ENCODE peak calls at places on chromosomes 11 and 22, in six cellular contexts. W is prostate gland, I is heart left ventricle, D is Peyer's patch, Y is IMR-90, P is ovary. Q is an unnamed sample.

GRCh38 chr11:77090373-77091111 is 12.1 kb upstream of the OMP start:
- DNase-seq in W (no peak), I (no peak), D (no peak), Y (no peak), P (no peak), Q (peak; percentile 29)

GRCh38 chr22:38305481-38306448 is 11.5 kb downstream of the CSNK1E start:
- DNase-seq in W (no peak), I (no peak), D (peak; percentile 64), Y (peak; percentile 54), P (no peak), Q (no peak)

GRCh38 chr11:2575611-2576051 is 124.2 kb downstream of the KCNQ1OT1 start:
- DNase-seq in W (no peak), I (no peak), D (no peak), Y (no peak), P (no peak), Q (peak; percentile 32)

GRCh38 chr11:45832835-45833446 is 14.3 kb upstream of the CRY2 start:
- DNase-seq in W (no peak), I (no peak), D (no peak), Y (no peak), P (no peak), Q (no peak)

GRCh38 chr22:30261134-30261533 is 5.5 kb downstream of the OSM start:
- DNase-seq in W (no peak), I (no peak), D (no peak), Y (no peak), P (no peak), Q (no peak)

GRCh38 chr22:19720150-19720827 is 3.0 kb upstream of the GP1BB start:
- DNase-seq in W (no peak), I (no peak), D (no peak), Y (no peak), P (no peak), Q (no peak)

GRCh38 chr22:32237905-32238304 is 17.2 kb downstream of the SLC5A4 start:
- DNase-seq in W (no peak), I (no peak), D (no peak), Y (no peak), P (no peak), Q (no peak)

GRCh38 chr11:69333906-69334305 is 40.0 kb downstream of the MYEOV start:
- DNase-seq in W (no peak), I (no peak), D (no peak), Y (peak; percentile 34), P (no peak), Q (peak; percentile 11)

GRCh38 chr11:57203359-57203758 is 21.6 kb downstream of the LRRC55 start:
- DNase-seq in W (no peak), I (peak; percentile 88), D (no peak), Y (peak; percentile 48), P (no peak), Q (no peak)

GRCh38 chr11:57787920-57788716 is 26.5 kb downstream of the CTNND1 start:
- DNase-seq in W (peak; percentile 82), I (peak; percentile 23), D (no peak), Y (no peak), P (no peak), Q (peak; percentile 35)

GRCh38 chr11:34198523-34198922 is 93.1 kb downstream of the NAT10 start:
- DNase-seq in W (no peak), I (no peak), D (no peak), Y (peak; percentile 32), P (no peak), Q (no peak)

GRCh38 chr11:117528061-117528780 is 200.6 kb downstream of the CEP164 start:
- DNase-seq in W (no peak), I (no peak), D (no peak), Y (no peak), P (no peak), Q (no peak)

GRCh38 chr11:34490304-34490703 is 23.3 kb downstream of the ELF5 start:
- DNase-seq in W (no peak), I (no peak), D (no peak), Y (no peak), P (no peak), Q (no peak)

GRCh38 chr11:118621898-118622375 is 14.5 kb downstream of the PHLDB1 start:
- DNase-seq in W (no peak), I (no peak), D (no peak), Y (no peak), P (no peak), Q (no peak)

GRCh38 chr11:118621071-118621815 is 13.8 kb downstream of the PHLDB1 start:
- DNase-seq in W (peak; percentile 84), I (peak; percentile 92), D (peak; percentile 38), Y (peak; percentile 86), P (peak; percentile 94), Q (peak; percentile 73)

GRCh38 chr11:118623291-118623655 is 15.9 kb downstream of the PHLDB1 start:
- DNase-seq in W (peak; percentile 74), I (no peak), D (no peak), Y (peak; percentile 54), P (no peak), Q (no peak)

GRCh38 chr11:118620529-118621070 is 13.2 kb downstream of the PHLDB1 start:
- DNase-seq in W (no peak), I (peak; percentile 63), D (no peak), Y (no peak), P (no peak), Q (no peak)

DNA sequence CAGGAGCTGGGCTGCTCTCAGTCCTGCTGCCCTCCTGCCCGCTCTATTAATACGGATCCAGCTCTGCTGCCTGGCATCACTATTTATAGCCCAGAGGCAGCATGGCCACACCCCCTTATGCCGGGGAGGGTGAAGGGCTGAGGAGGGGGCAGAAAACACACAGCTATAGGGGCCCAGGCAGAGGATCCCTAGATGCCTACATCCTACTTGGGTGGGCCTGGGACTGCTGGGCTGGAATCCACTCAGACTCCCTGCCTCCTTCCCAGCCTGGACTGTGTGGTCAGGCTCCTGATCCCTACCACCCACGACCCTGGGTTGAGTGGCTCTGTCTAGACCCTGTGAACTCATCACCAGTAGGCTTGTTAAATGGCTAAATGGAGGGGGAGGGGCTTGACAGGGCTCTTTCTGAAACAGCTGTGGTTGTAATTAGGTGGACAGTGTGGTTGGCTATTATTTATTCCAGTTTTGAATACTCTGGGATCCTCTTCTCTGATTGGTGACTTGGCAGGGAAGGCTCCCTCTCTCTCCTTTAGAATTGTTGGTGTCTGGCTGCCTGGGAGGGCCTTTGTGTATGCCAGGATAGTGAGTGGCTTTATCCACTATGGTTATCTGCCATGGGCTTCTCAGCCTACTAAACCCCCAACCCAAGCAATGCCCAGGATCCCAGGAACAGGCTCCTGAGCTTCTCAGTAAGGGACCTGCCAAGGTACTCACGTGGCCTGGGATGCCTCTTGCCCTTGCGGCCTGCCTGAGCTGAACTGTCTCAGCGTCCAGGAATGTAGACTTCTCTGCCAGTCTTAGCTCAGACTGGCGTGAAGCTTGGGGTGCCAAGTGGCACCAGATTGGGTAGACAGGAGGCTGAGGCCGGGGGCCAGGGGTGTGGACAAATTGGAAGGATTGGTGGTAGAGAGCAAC is 15.2 kb downstream of the PHLDB1 start:
- DNase-seq in W (peak; percentile 77), I (peak; percentile 68), D (no peak), Y (peak; percentile 69), P (no peak), Q (no peak)
- TF ChIP-seq POLR2A in W (no peak), I (no peak), D (no peak), Y (peak; percentile 95), P (no peak), Q (no peak)

DNA sequence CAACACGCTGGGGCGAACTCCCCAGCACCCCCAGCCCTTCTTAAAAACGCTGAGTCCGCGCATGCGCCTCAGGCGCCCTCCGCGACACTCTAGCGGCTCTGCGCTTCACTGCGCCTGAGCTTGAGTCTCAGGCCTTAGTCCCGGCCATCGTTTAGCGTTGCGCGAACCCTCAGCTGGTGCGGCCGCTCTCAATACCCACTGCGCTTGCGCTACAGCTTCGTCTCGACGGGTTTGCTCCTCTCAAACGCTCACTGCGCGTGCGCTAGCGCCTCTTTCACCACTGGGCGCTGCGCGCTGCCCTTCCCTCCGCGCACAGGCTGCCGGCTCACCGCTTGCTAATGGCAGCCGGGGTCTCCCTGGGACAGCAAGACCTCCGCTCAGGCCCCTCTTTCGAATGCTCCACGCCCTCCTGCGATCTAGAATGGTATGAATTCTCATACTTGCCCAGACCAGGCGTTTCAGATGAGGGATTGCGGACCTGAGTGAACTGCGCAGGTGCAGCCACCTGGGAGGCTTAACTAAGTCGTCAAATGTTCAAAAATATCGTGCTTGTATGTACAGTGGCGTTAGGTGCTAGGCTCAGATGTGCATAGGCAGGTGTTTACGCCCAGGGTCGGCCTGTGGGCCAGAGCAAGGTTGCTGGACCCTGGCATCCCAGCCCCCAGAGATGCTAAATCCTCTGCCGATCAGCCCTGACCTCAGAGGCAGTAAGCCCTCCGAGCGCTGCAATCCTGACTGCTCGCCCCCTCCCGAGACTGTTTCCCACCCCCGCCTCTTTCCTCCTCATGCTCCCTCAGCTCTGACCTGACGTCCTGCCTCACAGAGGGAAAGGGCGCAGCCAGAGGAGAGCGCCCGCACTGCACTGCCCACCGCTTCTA is at the start of gene SLC2A11:
- DNase-seq in W (peak; percentile 95), I (peak; percentile 95), D (peak; percentile 95), Y (peak; percentile 97), P (peak; percentile 95), Q (peak; percentile 98)
- TF ChIP-seq CTCF in W (peak; percentile 53), I (no peak), D (no peak), Y (peak; percentile 31), P (peak; percentile 52), Q (no peak)

GRCh38 chr11:75140269-75141138 is 10.4 kb upstream of the SLCO2B1 start:
- DNase-seq in W (peak; percentile 29), I (peak; percentile 63), D (peak; percentile 74), Y (peak; percentile 11), P (peak; percentile 62), Q (peak; percentile 77)

GRCh38 chr11:75144716-75145014 is 6.2 kb upstream of the SLCO2B1 start:
- DNase-seq in W (no peak), I (no peak), D (no peak), Y (no peak), P (no peak), Q (no peak)

GRCh38 chr11:75141166-75141565 is 9.7 kb upstream of the SLCO2B1 start:
- DNase-seq in W (no peak), I (no peak), D (no peak), Y (no peak), P (no peak), Q (peak; percentile 31)

GRCh38 chr11:75143420-75143731 is 7.5 kb upstream of the SLCO2B1 start:
- DNase-seq in W (no peak), I (no peak), D (no peak), Y (no peak), P (no peak), Q (no peak)

GRCh38 chr11:75142714-75143419 is 8.0 kb upstream of the SLCO2B1 start:
- DNase-seq in W (no peak), I (peak; percentile 81), D (peak; percentile 74), Y (peak; percentile 95), P (peak; percentile 42), Q (peak; percentile 70)
- H3K4me3 ChIP-seq in W (no peak overlapping the region), I (no peak overlapping the region), D (no peak overlapping the region), Y (no peak overlapping the region), P (no peak overlapping the region), Q (no peak overlapping the region)

DNA sequence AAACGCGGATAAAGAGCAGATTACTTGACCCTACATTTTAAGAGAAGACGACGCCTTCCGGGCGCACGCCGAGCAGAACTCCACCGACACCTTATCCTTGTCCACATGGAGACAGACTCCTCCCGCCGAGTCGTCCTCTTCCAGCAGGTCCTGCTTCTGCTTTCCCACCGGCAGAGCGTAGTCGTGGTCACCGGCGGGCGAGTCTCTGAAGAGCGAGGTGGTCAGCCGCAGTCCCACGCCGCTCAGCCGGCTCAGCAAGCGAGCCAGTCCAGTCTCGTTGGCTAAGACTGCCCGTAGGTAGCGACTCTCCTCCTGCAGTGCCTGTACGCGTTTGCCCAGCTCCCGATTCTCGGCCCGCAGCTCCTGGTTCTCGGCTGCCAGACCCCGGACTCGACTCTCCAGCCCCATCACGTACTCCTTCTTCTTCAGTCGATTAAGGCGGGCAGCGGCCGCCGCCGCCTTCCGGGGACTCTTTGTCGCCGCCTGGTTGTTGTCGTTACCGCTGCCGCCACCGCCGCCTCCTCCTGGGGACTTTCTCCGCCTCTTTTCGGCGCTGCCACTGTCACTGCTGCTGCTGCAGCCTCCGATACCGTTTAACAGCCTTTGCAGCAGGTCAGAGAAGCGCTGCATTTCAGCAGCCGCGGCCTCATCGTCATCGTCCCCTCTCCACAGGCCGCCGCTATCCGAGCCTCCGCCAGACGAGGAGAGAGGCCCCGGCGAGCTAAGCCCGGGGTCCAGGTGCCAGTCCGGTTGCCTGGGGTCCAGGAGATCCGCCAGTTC is 958 bp downstream of the CREBZF start:
- DNase-seq in W (peak; percentile 84), I (peak; percentile 81), D (peak; percentile 82), Y (peak; percentile 45), P (peak; percentile 73), Q (peak; percentile 81)
- TF ChIP-seq POLR2A in W (peak; percentile 34), I (no peak), D (peak; percentile 35), Y (no peak), P (no peak), Q (no peak)